ENCODE peak calls at places on chromosomes 12 and 14, in four cellular contexts. Z, O, V and M are unnamed samples.

GRCh38 chr14:72726444-72726843 is 167.5 kb downstream of the DPF3 start:
- ATAC-seq in Z (no peak), O (no peak), V (no peak), M (no peak)

GRCh38 chr14:58258156-58258555 is 13.5 kb downstream of the PSMA3 start:
- ATAC-seq in Z (no peak), O (no peak), V (no peak), M (no peak)

GRCh38 chr12:119258149-119258548 is 76.4 kb upstream of the CCDC60 start:
- ATAC-seq in Z (no peak), O (no peak), V (no peak), M (no peak)

GRCh38 chr12:22491034-22491433 is 53.3 kb downstream of the C2CD5 start:
- ATAC-seq in Z (no peak), O (no peak), V (no peak), M (no peak)

GRCh38 chr12:115255962-115256361 is 572.0 kb upstream of the TBX3 start:
- ATAC-seq in Z (no peak), O (no peak), V (no peak), M (no peak)

GRCh38 chr14:20614038-20614840 is 23.1 kb upstream of the RNASE12 start:
- ATAC-seq in Z (peak; percentile 15), O (peak; percentile 3), V (peak; percentile 33), M (no peak)

GRCh38 chr12:26124491-26125450 is at the start of gene BHLHE41:
- ATAC-seq in Z (peak; percentile 26), O (peak; percentile 60), V (no peak), M (peak; percentile 53)

GRCh38 chr12:89597210-89597609 is 71.4 kb upstream of the POC1B start:
- ATAC-seq in Z (no peak), O (no peak), V (no peak), M (no peak)

GRCh38 chr12:12353276-12353675 is 3.2 kb upstream of the MANSC1 start:
- ATAC-seq in Z (no peak), O (no peak), V (no peak), M (no peak)

GRCh38 chr14:37417151-37417550 is 177.9 kb downstream of the FOXA1 start:
- ATAC-seq in Z (no peak), O (no peak), V (no peak), M (no peak)